ENCODE peak calls at places on chromosomes 4 and X, in six cellular contexts. K is AG04450, Q is NCI-H1417, A is COR-L47, F is right lobe of liver, D is K562. L is an unnamed sample.

GRCh38 chr4:21948347-21949072 is at the start of gene KCNIP4:
- DNase-seq in K (no peak), Q (peak), A (peak), F (peak), D (no peak), L (no peak)

GRCh38 chr4:10098770-10099139 is 17.8 kb downstream of the WDR1 start:
- DNase-seq in K (no peak), Q (no peak), A (no peak), F (no peak), D (no peak), L (peak)

GRCh38 chrX:100687546-100687945 is 43.5 kb downstream of the SRPX2 start:
- DNase-seq in K (no peak), Q (no peak), A (no peak), F (no peak), D (no peak), L (no peak)

GRCh38 chr4:92618968-92619367 is 315.2 kb downstream of the GRID2 start:
- DNase-seq in K (no peak), Q (no peak), A (no peak), F (no peak), D (no peak), L (no peak)

GRCh38 chr4:72568959-72569718 is at the start of gene ADAMTS3:
- DNase-seq in K (peak), Q (peak), A (peak), F (peak), D (peak), L (no peak)

GRCh38 chr4:20253799-20254409 is 2.2 kb downstream of the SLIT2 start:
- DNase-seq in K (no peak), Q (peak), A (peak), F (peak), D (no peak), L (no peak)

GRCh38 chr4:25320374-25321172 is 8.0 kb downstream of the ZCCHC4 start:
- DNase-seq in K (peak), Q (peak), A (no peak), F (no peak), D (no peak), L (no peak)

GRCh38 chrX:47311857-47312774 is 58.3 kb upstream of the ZNF157 start:
- DNase-seq in K (peak), Q (peak), A (no peak), F (no peak), D (peak), L (peak)

GRCh38 chrX:46838974-46839480 is 2.2 kb downstream of the RP2 start:
- DNase-seq in K (no peak), Q (no peak), A (no peak), F (no peak), D (no peak), L (no peak)

GRCh38 chrX:3584415-3584996 is 128.9 kb downstream of the PRKX start:
- DNase-seq in K (no peak), Q (no peak), A (no peak), F (no peak), D (no peak), L (no peak)

GRCh38 chrX:13747836-13748235 is 13.3 kb downstream of the OFD1 start:
- DNase-seq in K (peak), Q (peak), A (peak), F (no peak), D (peak), L (peak)

GRCh38 chrX:47145408-47146120 is 543 bp downstream of the RBM10 start:
- DNase-seq in K (no peak), Q (peak), A (no peak), F (no peak), D (peak), L (no peak)